ENCODE peak calls at places on chromosomes 7 and 10, in ten cellular contexts. P is SW 1271; Y is hippocampal formation; A is activated CD4-positive, alpha-beta T cell treated with anti-CD3 and anti-CD28 coated beads, Interleukin-2, amount 50 U/mL, for 4 hours; Q is NCI-H345; Z is HFF-Myc; D is RCC 7860; E is frontal cortex; K is kidney; J is stimulated activated CD8-positive, alpha-beta memory T cell treated with anti-CD3 and anti-CD28 coated beads, Interleukin-7, amount 100 ng/mL, for 24 hours. N is an unnamed sample.

GRCh38 chr10:100518761-100519241 is 860 bp downstream of the SEC31B start:
- DNase-seq in P (peak), Y (peak), A (peak), Q (peak), Z (peak), D (peak), E (peak), K (no peak), J (no peak), N (no peak)

GRCh38 chr10:124428207-124428777 is 9.6 kb upstream of the OAT start:
- DNase-seq in P (no peak), Y (no peak), A (no peak), Q (no peak), Z (no peak), D (no peak), E (no peak), K (no peak), J (no peak), N (no peak)

GRCh38 chr10:116027355-116027754 is 245.7 kb downstream of the GFRA1 start:
- DNase-seq in P (no peak), Y (no peak), A (no peak), Q (no peak), Z (no peak), D (no peak), E (no peak), K (no peak), J (no peak), N (no peak)

GRCh38 chr7:78638364-78638763 is 815.1 kb downstream of the MAGI2 start:
- DNase-seq in P (no peak), Y (no peak), A (no peak), Q (no peak), Z (no peak), D (no peak), E (no peak), K (no peak), J (no peak), N (no peak)

GRCh38 chr7:32108651-32109050 is 38.4 kb upstream of the PDE1C start:
- DNase-seq in P (no peak), Y (no peak), A (no peak), Q (no peak), Z (no peak), D (no peak), E (no peak), K (no peak), J (no peak), N (no peak)

GRCh38 chr7:25223206-25223605 is 5.1 kb downstream of the NPVF start:
- DNase-seq in P (no peak), Y (no peak), A (no peak), Q (no peak), Z (no peak), D (no peak), E (no peak), K (no peak), J (no peak), N (no peak)

GRCh38 chr7:28503396-28503795 is 91.1 kb downstream of the CREB5 start:
- DNase-seq in P (no peak), Y (no peak), A (no peak), Q (no peak), Z (no peak), D (no peak), E (no peak), K (no peak), J (no peak), N (no peak)

GRCh38 chr7:101674439-101674838 is 45.3 kb upstream of the MYL10 start:
- DNase-seq in P (no peak), Y (no peak), A (no peak), Q (no peak), Z (no peak), D (no peak), E (no peak), K (no peak), J (no peak), N (no peak)

GRCh38 chr7:132321387-132321786 is 254.9 kb downstream of the PLXNA4 start:
- DNase-seq in P (no peak), Y (no peak), A (no peak), Q (no peak), Z (peak), D (no peak), E (no peak), K (no peak), J (no peak), N (no peak)

GRCh38 chr10:23053036-23053435 is 42.3 kb upstream of the MSRB2 start:
- DNase-seq in P (no peak), Y (no peak), A (no peak), Q (no peak), Z (no peak), D (no peak), E (no peak), K (no peak), J (no peak), N (no peak)

GRCh38 chr7:32039000-32039756 is 31.0 kb downstream of the PDE1C start:
- DNase-seq in P (no peak), Y (peak), A (no peak), Q (no peak), Z (no peak), D (no peak), E (no peak), K (no peak), J (no peak), N (no peak)

GRCh38 chr10:65993451-65993850 is 932.4 kb upstream of the LRRTM3 start:
- DNase-seq in P (no peak), Y (no peak), A (no peak), Q (no peak), Z (no peak), D (no peak), E (no peak), K (no peak), J (no peak), N (no peak)

GRCh38 chr10:35191523-35191922 is 64.9 kb downstream of the CREM start:
- DNase-seq in P (no peak), Y (peak), A (no peak), Q (no peak), Z (no peak), D (no peak), E (no peak), K (no peak), J (no peak), N (no peak)

GRCh38 chr10:27223964-27224363 is 16.6 kb downstream of the ACBD5 start:
- DNase-seq in P (peak), Y (no peak), A (peak), Q (peak), Z (no peak), D (no peak), E (no peak), K (no peak), J (no peak), N (peak)

GRCh38 chr7:87566311-87566710 is 34.4 kb downstream of the ABCB1 start:
- DNase-seq in P (no peak), Y (no peak), A (no peak), Q (no peak), Z (no peak), D (no peak), E (no peak), K (no peak), J (no peak), N (no peak)

GRCh38 chr10:118986815-118987790 is 42.4 kb upstream of the NANOS1 start:
- DNase-seq in P (no peak), Y (no peak), A (no peak), Q (no peak), Z (no peak), D (no peak), E (no peak), K (no peak), J (no peak), N (no peak)

GRCh38 chr7:92904292-92905131 is 68.1 kb upstream of the CDK6 start:
- DNase-seq in P (peak), Y (no peak), A (peak), Q (no peak), Z (peak), D (peak), E (no peak), K (no peak), J (peak), N (peak)

GRCh38 chr7:117281562-117281961 is 41.3 kb downstream of the WNT2 start:
- DNase-seq in P (no peak), Y (no peak), A (no peak), Q (peak), Z (no peak), D (no peak), E (no peak), K (no peak), J (no peak), N (no peak)